ENCODE peak calls at places on chromosomes 12 and 14, in nine cellular contexts. P is iPS-NIHi11; R is tibial artery; X is non-pigmented ciliary epithelial cell; G is caudate nucleus; T is osteocyte; C is activated naive CD4-positive, alpha-beta T cell treated with Interleukin-2 at 50 U/mL for 16 hours; S is fibroblast of pulmonary artery; H is CD8-positive, alpha-beta memory T cell. L is an unnamed sample.

GRCh38 chr12:27083861-27084271 is 1.5 kb upstream of the C12orf71 start:
- DNase-seq in H (no peak), X (no peak), C (no peak), G (no peak), S (peak; percentile 76), P (no peak), R (no peak), T (no peak), L (no peak)

GRCh38 chr14:91606851-91607250 is 96.7 kb upstream of the PPP4R3A start:
- DNase-seq in P (no peak), R (no peak), H (no peak), S (peak; percentile 8), X (no peak), C (no peak), T (no peak), G (no peak), L (no peak)

GRCh38 chr12:119804011-119804641 is 73.0 kb downstream of the CIT start:
- DNase-seq in C (no peak), P (peak; percentile 86), X (peak; percentile 13), T (peak; percentile 90), H (no peak), S (peak; percentile 64), G (peak; percentile 52), R (no peak), L (no peak)

GRCh38 chr12:3176754-3177153 is 99.6 kb downstream of the TSPAN9 start:
- DNase-seq in P (no peak), C (no peak), T (no peak), G (no peak), X (no peak), R (no peak), S (no peak), H (no peak), L (no peak)

GRCh38 chr12:115911360-115911759 is 366.1 kb downstream of the MED13L start:
- DNase-seq in C (no peak), H (no peak), G (no peak), P (no peak), R (no peak), S (no peak), X (no peak), T (no peak), L (no peak)

GRCh38 chr12:65742481-65742971 is 81.8 kb upstream of the HMGA2 start:
- DNase-seq in S (peak; percentile 46), X (no peak), G (no peak), R (no peak), T (peak; percentile 86), C (no peak), H (no peak), P (no peak), L (no peak)

GRCh38 chr12:49422038-49422575 is 54.8 kb downstream of the SPATS2 start:
- DNase-seq in P (no peak), S (no peak), R (no peak), H (no peak), T (no peak), X (no peak), G (no peak), C (no peak), L (no peak)

GRCh38 chr14:35814371-35815005 is 5.4 kb upstream of the RALGAPA1 start:
- DNase-seq in R (no peak), P (peak; percentile 39), X (no peak), C (peak; percentile 78), S (peak; percentile 65), G (peak; percentile 9), H (peak; percentile 71), T (no peak), L (peak; percentile 71)

GRCh38 chr12:104387190-104387589 is 69.6 kb upstream of the CHST11 start:
- DNase-seq in C (no peak), R (no peak), P (peak; percentile 30), X (no peak), S (peak; percentile 60), G (no peak), H (no peak), T (no peak), L (no peak)

GRCh38 chr12:103858953-103859601 is 18.0 kb upstream of the NT5DC3 start:
- DNase-seq in S (peak; percentile 93), T (no peak), C (no peak), R (peak; percentile 95), G (no peak), X (peak; percentile 95), P (peak; percentile 35), H (no peak), L (no peak)

GRCh38 chr12:94147991-94148840 is at the start of gene PLXNC1:
- DNase-seq in H (peak; percentile 59), G (peak; percentile 74), X (no peak), T (no peak), C (peak; percentile 77), P (peak; percentile 86), S (peak; percentile 57), R (peak; percentile 74), L (peak; percentile 63)

GRCh38 chr14:44453433-44454171 is 53.5 kb downstream of the FSCB start:
- DNase-seq in S (no peak), P (no peak), C (no peak), R (no peak), H (no peak), X (no peak), T (no peak), G (no peak), L (no peak)

GRCh38 chr12:67339530-67339929 is 70.4 kb downstream of the CAND1 start:
- DNase-seq in P (no peak), C (no peak), R (no peak), G (no peak), X (no peak), S (no peak), H (no peak), T (no peak), L (no peak)

GRCh38 chr12:5456906-5457305 is 25.0 kb downstream of the NTF3 start:
- DNase-seq in X (peak; percentile 61), G (no peak), H (no peak), T (no peak), C (no peak), S (peak; percentile 74), R (peak; percentile 32), P (peak; percentile 28), L (no peak)

GRCh38 chr14:24270537-24271133 is 762 bp downstream of the RABGGTA start:
- DNase-seq in X (no peak), T (no peak), P (no peak), S (no peak), H (no peak), C (no peak), G (no peak), R (no peak), L (no peak)

GRCh38 chr12:57872362-57872761 is 25.8 kb upstream of the CTDSP2 start:
- DNase-seq in R (no peak), H (no peak), T (no peak), G (no peak), C (no peak), S (no peak), P (no peak), X (no peak), L (no peak)

GRCh38 chr14:60723218-60724079 is 702 bp downstream of the SIX4 start:
- DNase-seq in P (peak; percentile 26), R (peak; percentile 75), H (peak; percentile 5), T (peak; percentile 85), G (no peak), S (peak; percentile 55), X (no peak), C (peak; percentile 28), L (peak; percentile 31)

GRCh38 chr12:45933504-45933903 is 56.9 kb downstream of the SCAF11 start:
- DNase-seq in C (no peak), P (no peak), S (no peak), H (no peak), T (no peak), X (no peak), R (no peak), G (no peak), L (no peak)

GRCh38 chr12:108595711-108596647 is 1.9 kb downstream of the TMEM119 start:
- DNase-seq in P (no peak), S (no peak), G (no peak), X (no peak), H (no peak), C (no peak), R (no peak), T (no peak), L (no peak)

GRCh38 chr14:67319142-67319541 is 40.5 kb downstream of the ATP6V1D start:
- DNase-seq in H (no peak), X (no peak), P (no peak), T (no peak), G (no peak), R (no peak), S (peak; percentile 12), C (no peak), L (no peak)

GRCh38 chr14:51539571-51540037 is 112.1 kb upstream of the FRMD6 start:
- DNase-seq in H (no peak), C (no peak), P (peak; percentile 38), G (no peak), X (peak; percentile 88), T (no peak), S (peak; percentile 85), R (no peak), L (no peak)

GRCh38 chr12:66405395-66405794 is 103.1 kb downstream of the HELB start:
- DNase-seq in H (no peak), P (no peak), C (no peak), G (no peak), T (no peak), S (peak; percentile 63), X (no peak), R (no peak), L (no peak)

GRCh38 chr12:56941299-56942017 is 7.2 kb upstream of the SDR9C7 start:
- DNase-seq in R (no peak), G (no peak), T (peak; percentile 67), S (peak; percentile 56), P (no peak), C (no peak), X (peak; percentile 40), H (no peak), L (no peak)

GRCh38 chr12:103728323-103728722 is 112.7 kb downstream of the NT5DC3 start:
- DNase-seq in G (no peak), X (no peak), P (no peak), R (no peak), H (no peak), S (peak; percentile 25), T (no peak), C (no peak), L (no peak)

GRCh38 chr12:78181544-78182162 is 351.0 kb downstream of the NAV3 start:
- DNase-seq in H (no peak), G (no peak), P (no peak), T (no peak), S (peak; percentile 69), C (no peak), X (no peak), R (no peak), L (no peak)

GRCh38 chr14:64878775-64879634 is 702 bp downstream of the SPTB start:
- DNase-seq in T (no peak), R (no peak), X (no peak), H (no peak), C (no peak), S (no peak), P (peak; percentile 29), G (peak; percentile 16), L (no peak)

GRCh38 chr12:12266389-12266872 is 413 bp downstream of the LRP6 start:
- DNase-seq in P (peak; percentile 78), G (no peak), R (peak; percentile 67), T (no peak), C (no peak), H (no peak), S (no peak), X (no peak), L (no peak)

GRCh38 chr12:130832561-130833209 is 6.4 kb downstream of the STX2 start:
- DNase-seq in X (no peak), R (no peak), P (no peak), C (no peak), S (peak; percentile 56), T (no peak), H (no peak), G (no peak), L (no peak)

GRCh38 chr14:50714452-50715073 is 46.5 kb upstream of the SAV1 start:
- DNase-seq in G (no peak), H (no peak), T (no peak), C (no peak), R (no peak), P (peak; percentile 59), S (peak; percentile 64), X (no peak), L (peak; percentile 6)

GRCh38 chr12:116044181-116044580 is 233.3 kb downstream of the MED13L start:
- DNase-seq in P (no peak), C (no peak), S (no peak), X (no peak), T (no peak), G (no peak), H (no peak), R (no peak), L (no peak)

GRCh38 chr12:132117558-132117875 is 26.6 kb downstream of the DDX51 start:
- DNase-seq in S (no peak), T (no peak), G (no peak), P (peak; percentile 73), H (no peak), X (no peak), C (no peak), R (no peak), L (no peak)